ENCODE peak calls at places on chromosomes 3 and 15, in five cellular contexts. One of them, this sample, is unnamed.
A peak's percentile ranks its signal among the peaks of the same experiment; 100 is the strongest.

GRCh38 chr3:186772886-186773417 is 10.4 kb upstream of the EIF4A2 start:
- DNase-seq in EL: peak; percentile 72
- DNase-seq in SW480: no peak
- DNase-seq in epithelial cell of esophagus: peak; percentile 52
- DNase-seq in activated naive CD8-positive, alpha-beta T cell treated with anti-CD3 and anti-CD28 coated beads, Interleukin-2, amount 50 U/mL, for 24 hours: peak; percentile 82
- DNase-seq in this sample: peak; percentile 69

GRCh38 chr15:65192016-65192415 is 6.9 kb upstream of the CLPX start:
- DNase-seq in epithelial cell of esophagus: no peak
- DNase-seq in EL: no peak
- DNase-seq in SW480: peak; percentile 33
- DNase-seq in activated naive CD8-positive, alpha-beta T cell treated with anti-CD3 and anti-CD28 coated beads, Interleukin-2, amount 50 U/mL, for 24 hours: no peak
- DNase-seq in this sample: peak; percentile 37

GRCh38 chr3:111103807-111104206 is 32.2 kb downstream of the NECTIN3 start:
- DNase-seq in EL: peak; percentile 38
- DNase-seq in SW480: no peak
- DNase-seq in activated naive CD8-positive, alpha-beta T cell treated with anti-CD3 and anti-CD28 coated beads, Interleukin-2, amount 50 U/mL, for 24 hours: no peak
- DNase-seq in epithelial cell of esophagus: peak; percentile 18
- DNase-seq in this sample: no peak

GRCh38 chr3:127670229-127670559 is 2.6 kb upstream of the ABTB1 start:
- DNase-seq in SW480: no peak
- DNase-seq in epithelial cell of esophagus: no peak
- DNase-seq in activated naive CD8-positive, alpha-beta T cell treated with anti-CD3 and anti-CD28 coated beads, Interleukin-2, amount 50 U/mL, for 24 hours: no peak
- DNase-seq in EL: no peak
- DNase-seq in this sample: no peak

GRCh38 chr3:51798561-51798960 is 19.5 kb upstream of the IQCF6 start:
- DNase-seq in epithelial cell of esophagus: no peak
- DNase-seq in SW480: no peak
- DNase-seq in EL: no peak
- DNase-seq in activated naive CD8-positive, alpha-beta T cell treated with anti-CD3 and anti-CD28 coated beads, Interleukin-2, amount 50 U/mL, for 24 hours: no peak
- DNase-seq in this sample: no peak

GRCh38 chr3:9342696-9343095 is 20.2 kb upstream of the THUMPD3 start:
- DNase-seq in epithelial cell of esophagus: no peak
- DNase-seq in SW480: no peak
- DNase-seq in EL: no peak
- DNase-seq in activated naive CD8-positive, alpha-beta T cell treated with anti-CD3 and anti-CD28 coated beads, Interleukin-2, amount 50 U/mL, for 24 hours: no peak
- DNase-seq in this sample: no peak

GRCh38 chr3:185825639-185826481 is 1.0 kb upstream of the IGF2BP2 start:
- DNase-seq in SW480: peak; percentile 86
- DNase-seq in epithelial cell of esophagus: peak; percentile 67
- DNase-seq in activated naive CD8-positive, alpha-beta T cell treated with anti-CD3 and anti-CD28 coated beads, Interleukin-2, amount 50 U/mL, for 24 hours: peak; percentile 53
- DNase-seq in EL: peak; percentile 59
- DNase-seq in this sample: peak; percentile 63

GRCh38 chr3:72185549-72186484 is 400.9 kb upstream of the PROK2 start:
- DNase-seq in activated naive CD8-positive, alpha-beta T cell treated with anti-CD3 and anti-CD28 coated beads, Interleukin-2, amount 50 U/mL, for 24 hours: peak; percentile 62
- DNase-seq in SW480: peak; percentile 65
- DNase-seq in EL: peak; percentile 74
- DNase-seq in epithelial cell of esophagus: peak; percentile 78
- DNase-seq in this sample: peak; percentile 56

GRCh38 chr3:143135150-143135549 is 15.6 kb downstream of the CHST2 start:
- DNase-seq in EL: peak; percentile 98
- DNase-seq in epithelial cell of esophagus: peak; percentile 90
- DNase-seq in activated naive CD8-positive, alpha-beta T cell treated with anti-CD3 and anti-CD28 coated beads, Interleukin-2, amount 50 U/mL, for 24 hours: no peak
- DNase-seq in SW480: peak; percentile 86
- DNase-seq in this sample: peak; percentile 83

GRCh38 chr3:141360888-141361598 is 7.3 kb upstream of the ZBTB38 start:
- DNase-seq in SW480: peak; percentile 93
- DNase-seq in epithelial cell of esophagus: peak; percentile 76
- DNase-seq in EL: peak; percentile 90
- DNase-seq in activated naive CD8-positive, alpha-beta T cell treated with anti-CD3 and anti-CD28 coated beads, Interleukin-2, amount 50 U/mL, for 24 hours: no peak
- DNase-seq in this sample: peak; percentile 86

GRCh38 chr3:150073031-150073430 is 102.3 kb upstream of the PFN2 start:
- DNase-seq in epithelial cell of esophagus: no peak
- DNase-seq in SW480: no peak
- DNase-seq in EL: peak; percentile 78
- DNase-seq in activated naive CD8-positive, alpha-beta T cell treated with anti-CD3 and anti-CD28 coated beads, Interleukin-2, amount 50 U/mL, for 24 hours: no peak
- DNase-seq in this sample: no peak

GRCh38 chr15:90545095-90545494 is 15.4 kb downstream of the CRTC3 start:
- DNase-seq in EL: no peak
- DNase-seq in SW480: no peak
- DNase-seq in activated naive CD8-positive, alpha-beta T cell treated with anti-CD3 and anti-CD28 coated beads, Interleukin-2, amount 50 U/mL, for 24 hours: no peak
- DNase-seq in epithelial cell of esophagus: no peak
- DNase-seq in this sample: peak; percentile 71

GRCh38 chr3:54891540-54891897 is 36.3 kb downstream of the LRTM1 start:
- DNase-seq in activated naive CD8-positive, alpha-beta T cell treated with anti-CD3 and anti-CD28 coated beads, Interleukin-2, amount 50 U/mL, for 24 hours: no peak
- DNase-seq in SW480: peak; percentile 87
- DNase-seq in EL: peak; percentile 99
- DNase-seq in epithelial cell of esophagus: peak; percentile 96
- DNase-seq in this sample: no peak

GRCh38 chr3:25663324-25664065 is 1.2 kb downstream of the TOP2B start:
- DNase-seq in EL: peak; percentile 38
- DNase-seq in epithelial cell of esophagus: peak; percentile 33
- DNase-seq in SW480: peak; percentile 39
- DNase-seq in activated naive CD8-positive, alpha-beta T cell treated with anti-CD3 and anti-CD28 coated beads, Interleukin-2, amount 50 U/mL, for 24 hours: no peak
- DNase-seq in this sample: peak; percentile 40

GRCh38 chr15:52727825-52728224 is 48.6 kb upstream of the ATOSA start:
- DNase-seq in epithelial cell of esophagus: no peak
- DNase-seq in SW480: no peak
- DNase-seq in activated naive CD8-positive, alpha-beta T cell treated with anti-CD3 and anti-CD28 coated beads, Interleukin-2, amount 50 U/mL, for 24 hours: no peak
- DNase-seq in EL: no peak
- DNase-seq in this sample: peak; percentile 78

GRCh38 chr3:153252963-153253362 is 90.9 kb downstream of the RAP2B start:
- DNase-seq in activated naive CD8-positive, alpha-beta T cell treated with anti-CD3 and anti-CD28 coated beads, Interleukin-2, amount 50 U/mL, for 24 hours: no peak
- DNase-seq in SW480: no peak
- DNase-seq in EL: peak; percentile 50
- DNase-seq in epithelial cell of esophagus: peak; percentile 95
- DNase-seq in this sample: no peak